ENCODE peak calls at places on chromosome 16, in ten cellular contexts. I is AG10803; J is activated CD8-positive, alpha-beta T cell treated with anti-CD3 and anti-CD28 coated beads for 36 hours; O is retinal pigment epithelial cell; R is endodermal cell; Y is cardiac fibroblast; Z is Peyer's patch; V is lung; D is left ventricle myocardium inferior; T is spleen. G is an unnamed sample.
A peak's percentile ranks its signal among the peaks of the same experiment; 100 is the strongest.

GRCh38 chr16:50457423-50457822 is 88.6 kb upstream of the BRD7 start:
- DNase-seq in R (no peak), O (no peak), Z (no peak), I (no peak), Y (no peak), D (no peak), T (no peak), J (peak; percentile 31), V (no peak), G (no peak)

GRCh38 chr16:89170346-89171215 is 967 bp upstream of the CDH15 start:
- DNase-seq in Y (no peak), Z (peak; percentile 77), O (no peak), D (no peak), I (no peak), R (peak; percentile 92), J (peak; percentile 46), V (peak; percentile 74), T (peak; percentile 82), G (no peak)

GRCh38 chr16:17316005-17316404 is 154.8 kb downstream of the XYLT1 start:
- DNase-seq in Z (no peak), T (no peak), I (no peak), Y (no peak), O (no peak), R (no peak), V (no peak), J (no peak), D (no peak), G (no peak)

GRCh38 chr16:27579086-27579980 is 29.4 kb downstream of the KATNIP start:
- DNase-seq in Z (no peak), I (peak; percentile 59), J (no peak), Y (peak; percentile 8), D (no peak), R (no peak), O (peak; percentile 53), T (no peak), V (no peak), G (no peak)

GRCh38 chr16:89658221-89658879 is 714 bp downstream of the SPATA33 start:
- DNase-seq in Z (no peak), T (peak; percentile 83), D (no peak), V (no peak), O (no peak), J (peak; percentile 28), I (no peak), R (peak; percentile 67), Y (no peak), G (peak; percentile 36)

GRCh38 chr16:17446661-17447060 is 24.1 kb downstream of the XYLT1 start:
- DNase-seq in Z (no peak), J (no peak), I (no peak), V (no peak), O (no peak), T (no peak), R (peak; percentile 52), D (peak; percentile 36), Y (no peak), G (peak; percentile 14)

GRCh38 chr16:56866955-56867830 is 2.2 kb downstream of the SLC12A3 start:
- DNase-seq in R (peak; percentile 71), Z (peak; percentile 78), T (no peak), V (no peak), D (no peak), I (peak; percentile 75), J (peak; percentile 66), O (peak; percentile 16), Y (peak; percentile 84), G (peak; percentile 41)

GRCh38 chr16:80656731-80657150 is 115.9 kb downstream of the DYNLRB2 start:
- DNase-seq in J (peak; percentile 43), O (no peak), I (peak; percentile 11), D (no peak), V (no peak), Y (no peak), T (no peak), R (no peak), Z (no peak), G (no peak)

GRCh38 chr16:81635336-81635947 is 143.6 kb upstream of the PLCG2 start:
- DNase-seq in Z (no peak), R (no peak), J (no peak), I (no peak), T (no peak), Y (no peak), D (no peak), O (no peak), V (no peak), G (no peak)

GRCh38 chr16:11627822-11628457 is 40.3 kb upstream of the SNN start:
- DNase-seq in Y (peak; percentile 69), V (no peak), T (no peak), J (peak; percentile 35), I (peak; percentile 76), R (no peak), D (no peak), Z (no peak), O (no peak), G (no peak)

GRCh38 chr16:83725313-83725712 is 82.5 kb upstream of the HSBP1 start:
- DNase-seq in I (no peak), Z (no peak), D (no peak), R (no peak), V (no peak), Y (no peak), O (no peak), J (no peak), T (no peak), G (no peak)

GRCh38 chr16:47643610-47644009 is 182.5 kb downstream of the PHKB start:
- DNase-seq in V (no peak), D (no peak), Y (peak; percentile 15), O (no peak), R (no peak), T (no peak), Z (no peak), J (peak; percentile 29), I (no peak), G (no peak)

DNA sequence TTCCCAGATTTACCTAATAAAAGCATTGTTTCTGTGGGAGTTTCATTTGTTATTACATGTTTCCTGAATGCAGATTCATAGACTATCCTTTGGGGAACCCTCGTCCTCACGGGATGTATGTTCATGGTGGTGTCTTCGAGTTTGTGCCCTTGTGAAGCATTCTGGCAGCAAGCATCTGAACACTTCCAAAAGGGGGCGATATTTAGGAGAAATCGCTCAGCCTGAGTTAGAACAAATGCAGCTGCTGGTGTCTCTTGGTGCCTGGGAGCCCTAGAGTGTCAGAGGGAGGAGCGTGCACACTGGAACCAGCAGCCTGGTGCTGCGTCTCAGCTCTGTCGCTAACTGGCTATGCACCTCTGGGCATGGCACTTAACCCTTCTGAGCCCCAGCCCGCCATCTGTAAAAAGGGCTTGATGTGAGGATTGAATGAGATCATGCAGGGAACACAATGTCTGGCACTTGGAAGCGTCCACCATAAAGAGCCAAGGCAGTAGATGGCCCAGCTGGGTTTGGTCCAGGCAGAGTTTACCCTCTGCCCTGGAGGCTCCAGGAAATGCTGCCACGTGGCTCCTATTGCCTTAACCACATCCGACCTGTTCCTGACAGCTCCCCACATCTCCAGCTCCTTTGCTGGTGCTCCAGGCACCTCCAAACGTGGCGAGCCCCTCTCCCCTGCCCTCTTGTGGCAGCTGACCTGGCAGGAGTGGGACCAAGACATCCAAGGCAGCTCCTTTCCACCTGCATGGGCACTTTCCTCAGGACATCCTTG is 25.0 kb upstream of the C16orf78 start:
- DNase-seq in J (no peak), T (no peak), Z (no peak), Y (no peak), I (no peak), O (no peak), D (no peak), R (peak; percentile 64), V (no peak), G (no peak)
- TF ChIP-seq CTCF in J (no peak), T (no peak), Z (no peak), Y (no peak), I (peak; percentile 1), O (no peak), D (no peak), R (peak; percentile 45), V (no peak), G (no peak)

GRCh38 chr16:354971-355441 is 2.5 kb upstream of the AXIN1 start:
- DNase-seq in Y (no peak), R (no peak), D (no peak), T (peak; percentile 83), V (no peak), Z (no peak), J (peak; percentile 59), I (no peak), O (no peak), G (no peak)

GRCh38 chr16:351804-352520 is 561 bp downstream of the AXIN1 start:
- DNase-seq in R (no peak), I (no peak), Y (no peak), D (peak; percentile 41), T (peak; percentile 93), O (no peak), Z (peak; percentile 71), J (no peak), V (no peak), G (peak; percentile 54)

GRCh38 chr16:353404-354285 is 1.1 kb upstream of the AXIN1 start:
- DNase-seq in D (no peak), J (peak; percentile 26), R (no peak), Y (no peak), I (no peak), Z (no peak), O (no peak), T (peak; percentile 90), V (no peak), G (no peak)

GRCh38 chr16:354286-354881 is 1.9 kb upstream of the AXIN1 start:
- DNase-seq in Z (no peak), J (no peak), V (no peak), Y (no peak), I (no peak), D (no peak), T (peak; percentile 82), O (no peak), R (no peak), G (no peak)

GRCh38 chr16:352547-353403 is at the start of gene AXIN1:
- DNase-seq in D (peak; percentile 100), O (peak; percentile 76), I (peak; percentile 89), T (peak; percentile 100), Z (peak; percentile 100), R (peak; percentile 100), V (peak; percentile 100), J (peak; percentile 100), Y (peak; percentile 94), G (peak; percentile 100)
- TF ChIP-seq CTCF in D (peak; percentile 66), O (no peak), I (no peak), T (no peak), Z (peak; percentile 66), R (peak; percentile 71), V (peak; percentile 34), J (no peak), Y (peak; percentile 22), G (no peak)

GRCh38 chr16:79283578-79283977 is 317.0 kb downstream of the MAF start:
- DNase-seq in Z (peak; percentile 59), I (no peak), J (peak; percentile 35), R (no peak), T (no peak), Y (no peak), O (no peak), D (no peak), V (no peak), G (no peak)
- TF ChIP-seq CTCF in Z (no peak), I (no peak), J (no peak), R (no peak), T (no peak), Y (no peak), O (no peak), D (no peak), V (no peak), G (no peak)

DNA sequence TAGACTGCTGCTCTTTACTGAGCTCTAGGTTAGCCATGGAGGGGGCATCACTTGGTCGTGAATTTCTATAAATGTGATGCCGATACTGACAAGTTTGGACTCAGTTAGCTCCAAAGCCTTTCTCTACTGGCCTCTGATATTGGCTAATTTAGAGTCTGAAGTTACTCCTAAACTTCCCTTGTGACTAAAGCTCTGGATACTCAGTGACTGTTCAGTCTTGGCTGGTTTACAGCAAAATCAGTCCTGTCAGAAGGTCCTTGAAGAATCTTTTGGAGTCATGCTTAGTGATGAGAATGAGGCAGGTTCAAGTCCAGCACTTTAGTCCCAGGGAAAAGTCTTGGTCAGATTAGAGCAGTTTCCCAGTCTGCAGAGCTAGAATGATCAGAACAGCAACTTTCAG is 197.5 kb upstream of the HS3ST4 start:
- DNase-seq in Z (no peak), Y (no peak), V (no peak), O (no peak), R (no peak), T (no peak), J (no peak), D (no peak), I (no peak), G (no peak)
- TF ChIP-seq CTCF in Z (no peak), Y (no peak), V (no peak), O (no peak), R (no peak), T (no peak), J (no peak), D (no peak), I (no peak), G (no peak)

G was measured in nephron progenitor cell.